ENCODE peak calls at places on chromosomes 16 and 17, in nine cellular contexts. Y is caudate nucleus; T is T1000; W is Kasumi-1; P is NCI-H510A treated with DMSO at 0.1 percent for 48 hours; J is fibroblast of the aortic adventitia; F is erythroblast; N is RCC 7860; O is stimulated activated CD8-positive, alpha-beta memory T cell treated with anti-CD3 and anti-CD28 coated beads, Interleukin-4, amount 100 ng/mL, for 1 hour. M is an unnamed sample.

GRCh38 chr16:22088642-22089041 is 3.7 kb upstream of the VWA3A start:
- DNase-seq in W (no peak), Y (no peak), N (no peak), J (no peak), T (no peak), O (no peak), F (no peak), P (no peak), M (no peak)

GRCh38 chr17:14926526-14927122 is 338.5 kb downstream of the PMP22 start:
- DNase-seq in F (peak; percentile 70), P (peak; percentile 36), Y (no peak), J (peak; percentile 84), O (peak; percentile 20), W (peak; percentile 33), N (peak; percentile 29), T (no peak), M (peak; percentile 59)

GRCh38 chr16:19294156-19294649 is 8.7 kb downstream of the CLEC19A start:
- DNase-seq in O (no peak), F (no peak), W (no peak), J (no peak), P (peak; percentile 91), Y (no peak), N (no peak), T (no peak), M (peak; percentile 61)

GRCh38 chr17:77247048-77247541 is 106.3 kb downstream of the SEC14L1 start:
- DNase-seq in W (peak; percentile 82), J (peak; percentile 65), P (peak; percentile 82), O (peak; percentile 83), F (peak; percentile 90), T (peak; percentile 77), N (peak; percentile 53), Y (no peak), M (peak; percentile 85)

GRCh38 chr17:81471804-81472456 is 40.7 kb downstream of the ACTG1 start:
- DNase-seq in O (no peak), N (no peak), F (peak; percentile 15), T (peak; percentile 93), P (no peak), W (no peak), Y (peak; percentile 41), J (peak; percentile 80), M (peak; percentile 58)

GRCh38 chr16:24052466-24053324 is 203.4 kb upstream of the CACNG3 start:
- DNase-seq in O (no peak), P (no peak), T (no peak), Y (no peak), J (no peak), W (no peak), F (no peak), N (no peak), M (no peak)

GRCh38 chr16:83928341-83929055 is 24.5 kb upstream of the OSGIN1 start:
- DNase-seq in J (peak; percentile 81), F (no peak), O (no peak), P (no peak), N (peak; percentile 22), T (no peak), Y (no peak), W (no peak), M (no peak)

GRCh38 chr17:50118828-50119218 is 11.1 kb downstream of the SAMD14 start:
- DNase-seq in T (no peak), N (no peak), Y (no peak), W (no peak), J (no peak), F (no peak), P (no peak), O (no peak), M (no peak)

GRCh38 chr17:73727941-73728340 is 83.7 kb upstream of the SDK2 start:
- DNase-seq in W (no peak), P (no peak), F (no peak), T (no peak), J (no peak), O (no peak), Y (no peak), N (no peak), M (no peak)

GRCh38 chr16:85286066-85286712 is 173.9 kb upstream of the CIBAR2 start:
- DNase-seq in O (no peak), Y (peak; percentile 47), J (peak; percentile 80), N (no peak), F (no peak), P (no peak), T (no peak), W (no peak), M (peak; percentile 51)

GRCh38 chr16:1366712-1367299 is 15.1 kb downstream of the GNPTG start:
- DNase-seq in T (no peak), N (no peak), Y (no peak), J (no peak), O (no peak), W (no peak), P (peak; percentile 74), F (no peak), M (no peak)

GRCh38 chr16:28181557-28181914 is 30.2 kb downstream of the XPO6 start:
- DNase-seq in O (no peak), P (no peak), J (peak; percentile 96), F (no peak), W (no peak), Y (no peak), N (peak; percentile 88), T (peak; percentile 37), M (peak; percentile 58)

GRCh38 chr17:40371261-40371929 is 6.9 kb upstream of the GJD3 start:
- DNase-seq in T (no peak), O (no peak), Y (no peak), P (peak; percentile 44), F (peak; percentile 22), N (no peak), W (no peak), J (no peak), M (no peak)

GRCh38 chr16:11472851-11473250 is 113.9 kb downstream of the LITAF start:
- DNase-seq in J (no peak), W (no peak), O (no peak), N (no peak), T (no peak), Y (no peak), P (no peak), F (no peak), M (no peak)

GRCh38 chr17:28493467-28493866 is 12.7 kb upstream of the FOXN1 start:
- DNase-seq in J (peak; percentile 37), W (no peak), P (no peak), T (no peak), N (no peak), O (no peak), Y (no peak), F (no peak), M (no peak)

GRCh38 chr16:76194621-76195015 is 82.6 kb upstream of the CNTNAP4 start:
- DNase-seq in W (no peak), T (peak; percentile 11), F (no peak), N (no peak), Y (no peak), P (no peak), J (no peak), O (no peak), M (no peak)

GRCh38 chr16:67883872-67884261 is 818 bp upstream of the NRN1L start:
- DNase-seq in Y (no peak), W (no peak), N (no peak), O (peak; percentile 47), T (no peak), F (peak; percentile 79), J (peak; percentile 40), P (peak; percentile 26), M (peak; percentile 27)

GRCh38 chr17:27538156-27538955 is 82.1 kb downstream of the KSR1 start:
- DNase-seq in Y (no peak), W (no peak), T (no peak), P (no peak), F (no peak), N (no peak), O (no peak), J (no peak), M (no peak)

GRCh38 chr17:81429353-81429774 is 34.1 kb downstream of the BAHCC1 start:
- DNase-seq in N (peak; percentile 62), W (peak; percentile 49), T (peak; percentile 76), O (no peak), F (no peak), Y (no peak), J (peak; percentile 72), P (no peak), M (peak; percentile 89)

GRCh38 chr16:15041260-15042011 is 14.4 kb downstream of the NTAN1 start:
- DNase-seq in J (peak; percentile 79), P (no peak), Y (no peak), W (peak; percentile 15), O (no peak), F (peak; percentile 88), T (no peak), N (no peak), M (peak; percentile 76)

GRCh38 chr16:54054237-54054780 is 232.3 kb downstream of the IRX3 start:
- DNase-seq in W (no peak), Y (no peak), T (no peak), N (no peak), F (no peak), O (no peak), J (no peak), P (peak; percentile 32), M (no peak)

GRCh38 chr16:3509470-3509928 is 8.7 kb downstream of the CLUAP1 start:
- DNase-seq in P (no peak), O (peak; percentile 32), J (no peak), W (peak; percentile 4), F (no peak), N (no peak), T (no peak), Y (no peak), M (peak; percentile 38)

GRCh38 chr17:38430316-38430715 is 2.1 kb downstream of the ARHGAP23 start:
- DNase-seq in T (no peak), J (peak; percentile 66), W (no peak), N (no peak), P (no peak), O (no peak), F (no peak), Y (no peak), M (no peak)